ENCODE peak calls at places on chromosomes 6 and 20, in five cellular contexts. T, P, M, Q and V are unnamed samples.

GRCh38 chr6:90216081-90216977 is 80.3 kb downstream of the BACH2 start:
- DNase-seq in T (no peak), P (peak; percentile 40), M (peak; percentile 35), Q (no peak), V (no peak)

GRCh38 chr20:51079488-51079887 is 56.6 kb upstream of the KCNG1 start:
- DNase-seq in T (no peak), P (no peak), M (no peak), Q (no peak), V (no peak)

GRCh38 chr20:50475879-50476292 is 34.3 kb upstream of the PTPN1 start:
- DNase-seq in T (no peak), P (no peak), M (peak; percentile 45), Q (peak; percentile 70), V (peak; percentile 64)

GRCh38 chr6:136517582-136517981 is 32.6 kb downstream of the MAP7 start:
- DNase-seq in T (no peak), P (no peak), M (no peak), Q (no peak), V (no peak)

GRCh38 chr20:46624941-46625340 is 26.3 kb downstream of the SLC13A3 start:
- DNase-seq in T (no peak), P (no peak), M (no peak), Q (no peak), V (no peak)

GRCh38 chr20:57953638-57954037 is 243.8 kb upstream of the PMEPA1 start:
- DNase-seq in T (no peak), P (no peak), M (no peak), Q (peak; percentile 48), V (no peak)

GRCh38 chr20:12177657-12178293 is 260.1 kb downstream of the BTBD3 start:
- DNase-seq in T (no peak), P (no peak), M (no peak), Q (no peak), V (peak; percentile 59)

GRCh38 chr6:110341671-110342304 is 16.4 kb downstream of the METTL24 start:
- DNase-seq in T (peak; percentile 43), P (no peak), M (peak; percentile 32), Q (no peak), V (peak; percentile 38)

GRCh38 chr6:34223381-34223963 is 13.2 kb upstream of the HMGA1 start:
- DNase-seq in T (no peak), P (no peak), M (no peak), Q (no peak), V (no peak)

GRCh38 chr6:152356659-152357058 is 280.5 kb downstream of the SYNE1 start:
- DNase-seq in T (no peak), P (no peak), M (peak; percentile 47), Q (peak; percentile 58), V (no peak)

GRCh38 chr6:166275714-166276166 is 32.5 kb downstream of the PRR18 start:
- DNase-seq in T (peak; percentile 88), P (peak; percentile 91), M (peak; percentile 15), Q (peak; percentile 62), V (peak; percentile 89)

GRCh38 chr20:7770578-7770977 is 169.7 kb downstream of the HAO1 start:
- DNase-seq in T (no peak), P (no peak), M (no peak), Q (no peak), V (no peak)

GRCh38 chr20:23435675-23436539 is 3.6 kb upstream of the CSTL1 start:
- DNase-seq in T (no peak), P (no peak), M (no peak), Q (no peak), V (no peak)

GRCh38 chr20:23692725-23693124 is 3.9 kb upstream of the CST4 start:
- DNase-seq in T (no peak), P (no peak), M (no peak), Q (no peak), V (no peak)

GRCh38 chr6:71080793-71081192 is 123.9 kb upstream of the B3GAT2 start:
- DNase-seq in T (no peak), P (no peak), M (peak; percentile 63), Q (no peak), V (no peak)

GRCh38 chr6:168035661-168036616 is 38.5 kb downstream of the KIF25 start:
- DNase-seq in T (no peak), P (no peak), M (peak; percentile 85), Q (peak; percentile 38), V (peak; percentile 47)

GRCh38 chr6:51927450-51927849 is 160.0 kb downstream of the PKHD1 start:
- DNase-seq in T (no peak), P (no peak), M (no peak), Q (no peak), V (no peak)

GRCh38 chr6:25537349-25538018 is 114.5 kb upstream of the SCGN start:
- DNase-seq in T (no peak), P (no peak), M (no peak), Q (no peak), V (no peak)

GRCh38 chr6:142946924-142947701 is 2.1 kb upstream of the HIVEP2 start:
- DNase-seq in T (peak; percentile 27), P (peak; percentile 72), M (peak; percentile 68), Q (peak; percentile 91), V (peak; percentile 79)

DNA sequence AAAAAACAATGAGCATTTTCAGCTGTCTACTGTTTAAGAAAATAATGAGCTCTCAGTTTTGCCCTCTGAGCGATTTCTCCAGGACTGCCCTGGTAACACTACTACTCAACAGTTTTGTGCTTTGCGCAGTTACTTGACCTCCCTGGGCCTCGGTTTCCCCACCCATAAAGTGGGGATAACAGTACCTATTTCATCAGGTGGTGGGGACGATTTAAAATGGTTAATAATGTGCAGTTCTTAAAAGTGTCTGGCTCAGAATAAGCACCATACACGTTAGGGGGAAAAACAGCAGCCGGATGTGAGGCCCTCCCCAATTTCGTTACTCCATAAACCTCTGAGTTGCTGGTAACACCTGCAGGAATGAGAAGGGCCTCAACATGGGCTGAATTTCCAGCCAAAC is 1.1 kb upstream of the SIRT5 start:
- DNase-seq in T (no peak), P (no peak), M (no peak), Q (no peak), V (no peak)
- TF ChIP-seq CTCF in T (no peak), P (no peak), M (no peak), Q (no peak), V (no peak)

DNA sequence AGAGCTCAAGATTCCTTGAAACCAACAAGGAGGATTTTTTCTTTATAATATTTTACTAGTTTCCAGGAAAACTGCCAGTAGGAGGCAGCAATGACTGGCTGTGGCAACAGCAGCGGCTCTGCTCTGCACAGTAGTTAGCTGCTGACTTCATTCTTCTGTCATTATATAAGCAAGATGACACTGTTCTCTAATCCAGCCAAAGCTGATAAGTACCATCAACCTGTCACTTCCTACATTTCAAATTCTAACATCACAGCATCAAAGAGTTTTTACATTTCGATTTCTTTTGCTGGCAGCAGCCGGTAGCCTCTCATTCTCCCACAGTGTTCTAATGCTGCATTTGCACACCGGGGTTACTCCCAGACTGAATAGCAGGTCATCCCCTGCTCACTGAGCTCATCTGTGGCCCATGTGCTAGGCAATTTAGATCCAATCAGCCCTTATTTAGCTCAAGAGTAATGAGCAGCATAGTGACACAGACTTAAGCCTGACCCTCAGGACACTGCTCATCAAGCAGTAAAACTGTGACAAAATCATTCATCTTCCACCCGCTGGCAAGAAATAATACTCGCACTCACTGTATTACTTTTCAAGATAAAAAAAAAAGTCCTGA is 67.8 kb downstream of the MMS22L start:
- DNase-seq in T (peak; percentile 33), P (no peak), M (peak; percentile 76), Q (no peak), V (peak; percentile 13)
- TF ChIP-seq CTCF in T (peak; percentile 69), P (peak; percentile 26), M (peak; percentile 72), Q (no peak), V (peak; percentile 27)

DNA sequence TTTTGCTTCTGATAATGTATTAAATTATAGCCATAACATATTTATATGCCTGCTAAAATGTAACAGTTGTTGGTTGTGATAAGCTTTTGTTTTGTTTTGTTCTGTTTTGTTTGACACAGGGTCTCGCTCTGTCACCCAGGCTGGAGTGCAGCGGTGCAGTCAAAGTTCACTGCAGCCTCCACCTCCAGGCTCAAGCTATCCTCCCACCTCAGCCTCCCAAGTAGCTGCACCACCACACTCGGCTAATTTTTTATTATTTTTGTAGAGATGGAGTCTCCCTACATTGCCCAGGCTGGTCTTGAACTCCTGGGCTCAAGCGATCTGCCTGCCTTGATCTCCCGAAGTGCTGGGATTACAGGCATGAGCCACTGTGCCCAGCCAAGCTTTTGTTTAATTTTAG is 157.8 kb downstream of the ARID1B start:
- DNase-seq in T (no peak), P (no peak), M (no peak), Q (no peak), V (no peak)
- TF ChIP-seq CTCF in T (no peak), P (no peak), M (no peak), Q (no peak), V (no peak)

DNA sequence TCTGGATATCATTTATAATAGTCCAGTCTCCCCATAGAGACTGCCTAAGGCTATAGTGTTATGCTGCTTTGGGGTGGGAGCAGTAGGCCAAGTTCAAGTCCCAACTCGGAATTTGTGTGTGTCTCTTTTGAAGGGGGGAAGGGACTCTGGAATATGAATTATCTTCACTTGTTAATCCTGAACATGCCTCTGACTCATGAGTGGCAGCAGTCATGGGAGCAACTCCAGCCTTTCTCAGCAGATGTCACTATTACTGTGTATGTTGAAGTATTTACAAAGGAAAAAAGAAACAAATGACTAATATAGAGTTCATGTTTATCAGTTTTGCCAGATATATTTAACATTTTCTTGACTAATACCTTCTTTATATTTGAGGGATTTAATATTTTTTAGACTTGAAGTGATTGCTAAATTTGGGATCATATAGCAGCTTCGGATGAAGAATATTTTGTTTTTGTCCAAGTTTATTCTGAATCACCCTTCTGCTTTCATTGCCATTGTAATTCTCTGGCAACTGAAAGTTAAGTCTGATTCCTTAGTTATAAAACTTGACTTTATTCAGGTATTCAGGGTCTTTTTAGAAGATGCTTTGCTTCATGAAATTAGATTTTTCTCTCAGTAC is 23.4 kb downstream of the FAM217A start:
- DNase-seq in T (no peak), P (no peak), M (peak; percentile 89), Q (peak; percentile 78), V (peak; percentile 11)
- TF ChIP-seq CTCF in T (peak; percentile 65), P (no peak), M (peak; percentile 72), Q (peak; percentile 75), V (no peak)

DNA sequence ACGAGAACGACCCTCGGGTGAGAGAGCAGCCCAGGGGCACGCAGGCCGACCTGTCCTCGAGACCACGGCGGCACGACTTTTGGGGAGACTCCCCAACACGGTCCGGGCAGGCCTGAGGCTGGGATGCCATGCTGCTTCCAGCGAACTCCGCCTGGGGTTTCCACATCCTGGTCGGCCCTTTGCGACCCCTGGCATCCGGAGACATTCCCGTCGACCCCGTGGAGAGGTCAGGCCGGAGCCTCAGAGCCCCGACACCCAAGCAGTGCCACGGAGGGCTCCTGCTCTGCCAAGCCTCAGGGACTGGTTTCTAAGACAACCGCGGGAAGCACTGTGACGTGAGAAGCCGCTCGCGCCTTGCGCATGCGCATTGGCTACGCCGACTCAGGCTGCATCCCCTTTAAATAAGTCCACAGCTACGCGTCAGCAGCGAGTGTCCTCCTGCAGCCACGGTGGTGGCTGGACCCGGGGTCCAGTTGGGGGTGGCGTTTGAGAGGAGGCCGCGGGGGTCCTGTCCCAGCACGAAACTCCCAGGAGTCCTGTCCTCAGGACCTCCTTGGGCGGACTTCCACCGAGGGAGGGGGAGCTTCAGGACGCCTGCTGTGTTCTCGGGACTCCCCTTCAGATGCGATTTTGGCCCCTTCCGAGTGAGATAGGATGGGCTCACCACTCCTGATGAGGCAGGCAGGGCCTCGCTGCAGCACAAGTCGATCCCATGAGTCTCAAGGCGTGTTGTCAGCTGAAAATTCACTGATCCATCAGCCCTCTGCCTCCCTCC is 1089.3 kb upstream of the DEFB115 start:
- DNase-seq in T (no peak), P (no peak), M (no peak), Q (no peak), V (no peak)
- TF ChIP-seq CTCF in T (no peak), P (no peak), M (no peak), Q (no peak), V (no peak)